ENCODE peak calls at places on chromosomes 6 and 20, in eight cellular contexts. J is NCI-H524, Z is ACHN, C is kidney tubule cell, V is lung, E is tibial artery, K is left lung, X is RPMI8226. Y is an unnamed sample.

GRCh38 chr20:63102720-63103375 is 96.1 kb upstream of the BHLHE23 start:
- DNase-seq in J (no peak), Z (no peak), C (no peak), V (no peak), E (no peak), K (peak), X (peak), Y (peak)

GRCh38 chr6:139839506-139840156 is 465.2 kb upstream of the CITED2 start:
- DNase-seq in J (no peak), Z (no peak), C (peak), V (peak), E (peak), K (no peak), X (peak), Y (no peak)

GRCh38 chr6:89997456-89998445 is 103.5 kb downstream of the GJA10 start:
- DNase-seq in J (no peak), Z (no peak), C (peak), V (no peak), E (no peak), K (no peak), X (no peak), Y (peak)

GRCh38 chr20:20391766-20392165 is 23.9 kb downstream of the INSM1 start:
- DNase-seq in J (no peak), Z (no peak), C (no peak), V (no peak), E (no peak), K (no peak), X (no peak), Y (no peak)

GRCh38 chr6:33935439-33936080 is 131.8 kb upstream of the MLN start:
- DNase-seq in J (peak), Z (no peak), C (no peak), V (no peak), E (no peak), K (peak), X (no peak), Y (no peak)

GRCh38 chr6:20427856-20428255 is 26.2 kb downstream of the E2F3 start:
- DNase-seq in J (no peak), Z (no peak), C (no peak), V (no peak), E (no peak), K (no peak), X (no peak), Y (peak)

GRCh38 chr6:14382381-14383236 is 265.0 kb downstream of the CD83 start:
- DNase-seq in J (peak), Z (no peak), C (no peak), V (no peak), E (no peak), K (no peak), X (peak), Y (no peak)

GRCh38 chr6:11263185-11263817 is 30.8 kb upstream of the NEDD9 start:
- DNase-seq in J (no peak), Z (peak), C (peak), V (peak), E (peak), K (no peak), X (peak), Y (peak)

GRCh38 chr6:91476000-91476399 is 889.1 kb upstream of the MAP3K7 start:
- DNase-seq in J (peak), Z (peak), C (peak), V (peak), E (peak), K (no peak), X (peak), Y (peak)

GRCh38 chr6:148624025-148624424 is 122.8 kb upstream of the UST start:
- DNase-seq in J (no peak), Z (no peak), C (no peak), V (no peak), E (peak), K (no peak), X (no peak), Y (no peak)

GRCh38 chr6:39273394-39273793 is 40.8 kb downstream of the KCNK17 start:
- DNase-seq in J (no peak), Z (no peak), C (peak), V (no peak), E (no peak), K (no peak), X (no peak), Y (peak)

GRCh38 chr6:50815436-50816114 is 3.1 kb upstream of the TFAP2B start:
- DNase-seq in J (no peak), Z (peak), C (peak), V (no peak), E (no peak), K (no peak), X (no peak), Y (no peak)

GRCh38 chr20:58818585-58819285 is 32.0 kb downstream of the GNAS-AS1 start:
- DNase-seq in J (no peak), Z (no peak), C (peak), V (no peak), E (no peak), K (no peak), X (no peak), Y (no peak)

GRCh38 chr6:4371207-4371921 is 236.0 kb upstream of the ECI2 start:
- DNase-seq in J (no peak), Z (no peak), C (peak), V (no peak), E (no peak), K (no peak), X (peak), Y (no peak)

GRCh38 chr20:35091808-35092523 is 641 bp downstream of the TRPC4AP start:
- DNase-seq in J (no peak), Z (no peak), C (peak), V (no peak), E (peak), K (no peak), X (peak), Y (peak)

GRCh38 chr6:33414592-33415271 is 3.2 kb downstream of the CUTA start:
- DNase-seq in J (no peak), Z (peak), C (peak), V (no peak), E (no peak), K (no peak), X (peak), Y (no peak)

GRCh38 chr20:49132995-49133451 is 55.1 kb downstream of the STAU1 start:
- DNase-seq in J (peak), Z (peak), C (peak), V (no peak), E (no peak), K (no peak), X (peak), Y (peak)

GRCh38 chr6:158168054-158168303 is at the start of gene SERAC1:
- DNase-seq in J (no peak), Z (no peak), C (no peak), V (no peak), E (no peak), K (no peak), X (no peak), Y (no peak)

GRCh38 chr20:4689224-4689623 is 32.5 kb upstream of the PRND start:
- DNase-seq in J (no peak), Z (no peak), C (no peak), V (no peak), E (no peak), K (no peak), X (no peak), Y (no peak)

GRCh38 chr6:163329991-163330390 is 84.5 kb upstream of the QKI start:
- DNase-seq in J (no peak), Z (no peak), C (no peak), V (no peak), E (no peak), K (no peak), X (no peak), Y (no peak)

GRCh38 chr6:116127771-116128493 is 2.0 kb upstream of the COL10A1 start:
- DNase-seq in J (no peak), Z (no peak), C (no peak), V (no peak), E (no peak), K (no peak), X (no peak), Y (no peak)

Y was measured in thyroid gland.